ENCODE peak calls at places on chromosomes 3 and 15, in seven cellular contexts. Z, L, V, D, O, J and H are unnamed samples.

GRCh38 chr3:115363071-115363470 is 216.0 kb upstream of the ZBTB20 start:
- DNase-seq in Z (no peak), L (no peak), V (no peak), D (no peak), O (no peak), J (peak; percentile 51), H (peak; percentile 25)

GRCh38 chr15:38226867-38227266 is 25.8 kb upstream of the SPRED1 start:
- DNase-seq in Z (peak; percentile 90), L (no peak), V (peak; percentile 52), D (peak; percentile 61), O (peak; percentile 59), J (peak; percentile 88), H (peak; percentile 91)

GRCh38 chr3:160049038-160049437 is 60.4 kb downstream of the IL12A start:
- DNase-seq in Z (no peak), L (no peak), V (no peak), D (no peak), O (no peak), J (no peak), H (no peak)

GRCh38 chr15:31268108-31268501 is 58.5 kb upstream of the KLF13 start:
- DNase-seq in Z (no peak), L (peak; percentile 5), V (peak; percentile 33), D (no peak), O (no peak), J (no peak), H (no peak)

GRCh38 chr3:149442845-149443544 is 31.5 kb upstream of the TM4SF4 start:
- DNase-seq in Z (peak; percentile 66), L (no peak), V (no peak), D (no peak), O (no peak), J (peak; percentile 92), H (peak; percentile 77)

GRCh38 chr3:46942079-46942478 is 34.5 kb downstream of the CCDC12 start:
- DNase-seq in Z (no peak), L (no peak), V (no peak), D (no peak), O (no peak), J (no peak), H (no peak)

GRCh38 chr3:21718943-21719591 is 31.9 kb downstream of the ZNF385D start:
- DNase-seq in Z (no peak), L (no peak), V (no peak), D (no peak), O (no peak), J (peak; percentile 41), H (no peak)

GRCh38 chr15:85598718-85599398 is 195.9 kb downstream of the KLHL25 start:
- DNase-seq in Z (peak; percentile 77), L (no peak), V (no peak), D (no peak), O (no peak), J (no peak), H (no peak)

GRCh38 chr15:65904301-65904700 is 35.0 kb downstream of the RAB11A start:
- DNase-seq in Z (peak; percentile 8), L (no peak), V (no peak), D (no peak), O (no peak), J (no peak), H (no peak)

GRCh38 chr15:95604634-95605036 is 725.9 kb upstream of the NR2F2 start:
- DNase-seq in Z (peak; percentile 96), L (no peak), V (no peak), D (no peak), O (no peak), J (peak; percentile 92), H (no peak)

GRCh38 chr3:186930143-186930638 is at the start of gene ST6GAL1:
- DNase-seq in Z (peak; percentile 82), L (peak; percentile 77), V (peak; percentile 67), D (peak; percentile 19), O (peak; percentile 43), J (peak; percentile 59), H (no peak)

GRCh38 chr15:85597155-85597815 is 197.4 kb downstream of the KLHL25 start:
- DNase-seq in Z (no peak), L (no peak), V (no peak), D (no peak), O (no peak), J (no peak), H (no peak)

GRCh38 chr3:141094851-141095545 is 43.9 kb downstream of the SPSB4 start:
- DNase-seq in Z (peak; percentile 64), L (peak; percentile 82), V (no peak), D (no peak), O (no peak), J (peak; percentile 73), H (no peak)

GRCh38 chr15:64354683-64355558 is 1.1 kb downstream of the CSNK1G1 start:
- DNase-seq in Z (no peak), L (no peak), V (no peak), D (no peak), O (no peak), J (no peak), H (no peak)

GRCh38 chr3:172808969-172809546 is 58.5 kb downstream of the ECT2 start:
- DNase-seq in Z (peak; percentile 82), L (no peak), V (no peak), D (no peak), O (peak; percentile 7), J (peak; percentile 38), H (no peak)

DNA sequence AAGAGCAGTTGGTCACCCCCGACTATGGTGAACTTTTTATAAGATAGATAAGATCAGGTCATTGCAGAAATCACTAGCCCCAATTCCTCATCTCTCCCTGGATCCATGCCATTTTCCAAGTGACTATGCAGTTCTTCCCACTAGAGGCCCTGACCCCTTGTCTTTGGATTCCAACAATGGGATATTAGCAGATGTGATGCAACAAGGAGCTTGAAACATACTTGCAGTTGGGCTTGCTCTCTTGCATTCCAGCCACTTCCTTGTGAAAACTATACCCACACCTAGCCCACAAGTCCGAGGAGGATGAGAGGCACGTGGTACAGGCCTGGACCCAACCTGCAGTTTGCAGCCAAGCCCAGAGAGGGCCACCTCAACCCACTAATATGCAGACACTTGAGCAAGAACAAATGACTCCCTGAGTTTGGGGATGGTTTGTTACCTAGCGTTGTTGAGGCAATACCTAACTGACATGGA is 60.6 kb downstream of the SUCLG2 start:
- DNase-seq in Z (peak; percentile 70), L (no peak), V (no peak), D (no peak), O (peak; percentile 14), J (peak; percentile 20), H (no peak)
- TF ChIP-seq CTCF in Z (peak; percentile 23), L (no peak), V (no peak), D (no peak), O (peak; percentile 38), J (no peak), H (no peak)

DNA sequence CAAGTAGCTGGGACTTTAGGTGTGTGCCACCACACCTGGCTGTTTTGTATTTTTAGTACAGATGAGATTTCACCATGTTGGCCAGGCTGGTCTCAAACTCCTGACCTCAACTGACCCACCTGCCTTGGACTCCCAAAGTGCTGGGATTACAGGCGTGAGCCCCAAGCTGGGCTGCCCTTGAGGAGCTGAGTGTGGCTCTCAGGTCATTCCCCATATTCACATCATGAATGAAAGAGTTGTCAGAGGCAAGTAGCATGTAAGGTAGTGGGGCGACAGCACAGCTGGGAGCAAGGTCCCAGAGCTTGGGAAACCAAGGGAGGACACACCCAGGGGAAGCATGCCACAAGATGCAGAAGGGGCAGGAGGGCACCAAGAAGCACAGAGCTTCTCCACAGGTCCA is 4.9 kb downstream of the CCDC71 start:
- DNase-seq in Z (no peak), L (no peak), V (no peak), D (no peak), O (no peak), J (no peak), H (no peak)
- H3K4me3 ChIP-seq in Z (no peak overlapping the region), L (no peak overlapping the region), V (no peak overlapping the region), D (no peak overlapping the region), O (no peak overlapping the region), J (no peak overlapping the region), H (no peak overlapping the region)

GRCh38 chr3:24072193-24072592 is 127.1 kb downstream of the NR1D2 start:
- DNase-seq in Z (no peak), L (no peak), V (no peak), D (no peak), O (no peak), J (no peak), H (no peak)

GRCh38 chr3:24067483-24067882 is 122.4 kb downstream of the NR1D2 start:
- DNase-seq in Z (no peak), L (no peak), V (no peak), D (no peak), O (no peak), J (no peak), H (no peak)

GRCh38 chr3:24069045-24069444 is 124.0 kb downstream of the NR1D2 start:
- DNase-seq in Z (no peak), L (no peak), V (no peak), D (no peak), O (peak; percentile 5), J (no peak), H (no peak)
- TF ChIP-seq CTCF in Z (no peak), L (peak; percentile 53), V (no peak), D (no peak), O (peak; percentile 58), J (no peak), H (peak; percentile 34)

DNA sequence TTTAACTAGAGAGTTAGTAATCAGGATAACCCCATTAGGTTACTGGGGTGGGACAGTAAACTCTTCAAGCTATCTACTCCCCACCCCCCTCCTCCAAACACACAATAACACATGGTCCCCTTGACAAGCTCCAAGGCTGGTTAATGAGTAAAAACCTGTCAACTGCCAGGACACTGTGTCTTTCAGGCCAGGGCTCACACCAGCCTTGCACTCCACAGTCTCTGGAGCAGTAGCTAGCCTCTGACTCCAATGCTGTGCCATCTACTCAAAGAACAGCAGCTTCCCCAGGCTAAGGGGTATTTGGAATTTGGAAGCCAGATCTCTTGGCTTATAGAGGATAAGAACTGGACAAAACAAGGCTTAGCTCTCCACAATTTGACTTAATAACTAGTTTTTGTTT is 115.8 kb downstream of the LRIG1 start:
- DNase-seq in Z (no peak), L (no peak), V (no peak), D (no peak), O (no peak), J (no peak), H (no peak)
- H3K4me3 ChIP-seq in Z (no peak overlapping the region), L (no peak overlapping the region), V (no peak overlapping the region), D (no peak overlapping the region), O (no peak overlapping the region), J (no peak overlapping the region), H (no peak overlapping the region)

GRCh38 chr15:75042730-75043508 is 19.5 kb downstream of the PPCDC start:
- DNase-seq in Z (peak; percentile 53), L (peak; percentile 85), V (peak; percentile 86), D (peak; percentile 91), O (peak; percentile 93), J (peak; percentile 44), H (no peak)
- TF ChIP-seq CTCF in Z (peak; percentile 47), L (peak; percentile 73), V (no peak), D (peak; percentile 43), O (peak; percentile 99), J (peak; percentile 50), H (peak; percentile 52)

DNA sequence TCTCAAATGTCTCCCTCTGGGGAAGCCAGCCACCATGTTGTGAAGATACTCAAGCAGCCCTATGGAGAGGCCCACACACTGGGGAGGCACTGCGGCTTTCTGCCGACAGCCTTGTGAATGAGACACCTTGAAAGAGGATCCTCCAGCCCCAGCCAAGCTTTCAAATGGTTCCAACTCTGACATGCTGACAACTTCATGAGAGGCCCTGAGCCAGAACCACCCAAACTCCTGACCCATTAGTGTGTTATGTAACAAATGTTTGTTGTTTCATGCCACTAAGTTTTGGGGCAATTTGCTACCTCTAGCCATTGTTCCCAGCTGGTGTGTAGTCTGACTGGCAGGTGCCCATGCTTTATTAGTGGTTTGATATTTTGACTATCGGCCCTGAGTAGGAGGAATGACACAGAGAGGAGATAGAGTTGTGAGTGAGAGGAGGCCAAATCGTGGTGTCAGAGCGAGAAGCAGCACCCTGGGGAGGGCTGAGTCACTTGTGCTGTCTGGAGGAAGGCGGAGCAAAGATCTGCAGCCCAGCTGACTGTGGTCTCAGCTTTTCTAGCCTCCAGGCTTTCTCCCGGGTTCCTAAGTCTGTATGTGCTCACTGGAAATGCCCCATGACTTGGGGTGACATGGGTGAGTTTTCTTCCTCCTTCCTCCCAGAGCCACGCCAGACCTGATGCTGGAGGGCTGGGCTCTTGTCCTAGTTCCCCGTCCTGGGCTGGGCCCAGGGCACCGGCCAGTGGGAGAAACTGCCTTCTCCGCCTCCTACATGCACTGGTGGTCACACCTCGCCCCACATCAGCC is 56.8 kb upstream of the BLM start:
- DNase-seq in Z (peak; percentile 80), L (peak; percentile 76), V (peak; percentile 43), D (no peak), O (no peak), J (peak; percentile 88), H (peak; percentile 21)
- H3K4me3 ChIP-seq in Z (no peak overlapping the region), L (peak overlapping the region; percentile 27), V (no peak overlapping the region), D (no peak overlapping the region), O (no peak overlapping the region), J (no peak overlapping the region), H (no peak overlapping the region)